ENCODE peak calls at places on chromosomes 7 and 10, in seven cellular contexts. One of them, this sample, is unnamed.
A peak's percentile ranks its signal among the peaks of the same experiment; 100 is the strongest.

GRCh38 chr10:82463165-82463564 is 588.2 kb downstream of the NRG3 start:
- DNase-seq in GM20000: no peak
- DNase-seq in astrocyte: no peak
- DNase-seq in left ventricle myocardium inferior: no peak
- DNase-seq in hepatocyte: no peak
- DNase-seq in natural killer cell: no peak
- DNase-seq in fibroblast of lung: no peak
- DNase-seq in this sample: no peak

GRCh38 chr10:129654461-129654860 is 187.4 kb downstream of the MGMT start:
- DNase-seq in hepatocyte: no peak
- DNase-seq in left ventricle myocardium inferior: no peak
- DNase-seq in fibroblast of lung: no peak
- DNase-seq in astrocyte: no peak
- DNase-seq in GM20000: no peak
- DNase-seq in natural killer cell: no peak
- DNase-seq in this sample: no peak

GRCh38 chr10:129593953-129594352 is 126.9 kb downstream of the MGMT start:
- DNase-seq in natural killer cell: no peak
- DNase-seq in astrocyte: no peak
- DNase-seq in hepatocyte: no peak
- DNase-seq in GM20000: no peak
- DNase-seq in fibroblast of lung: no peak
- DNase-seq in left ventricle myocardium inferior: no peak
- DNase-seq in this sample: no peak

GRCh38 chr10:69655868-69656555 is 26.0 kb downstream of the FAM241B start:
- DNase-seq in GM20000: no peak
- DNase-seq in astrocyte: no peak
- DNase-seq in left ventricle myocardium inferior: no peak
- DNase-seq in fibroblast of lung: no peak
- DNase-seq in hepatocyte: no peak
- DNase-seq in natural killer cell: no peak
- DNase-seq in this sample: no peak

GRCh38 chr10:26215534-26215922 is 1.0 kb upstream of the GAD2 start:
- DNase-seq in natural killer cell: no peak
- DNase-seq in astrocyte: no peak
- DNase-seq in GM20000: no peak
- DNase-seq in fibroblast of lung: no peak
- DNase-seq in hepatocyte: peak; percentile 6
- DNase-seq in left ventricle myocardium inferior: no peak
- DNase-seq in this sample: no peak

GRCh38 chr10:47090903-47091302 is 179.7 kb downstream of the PTPN20 start:
- DNase-seq in fibroblast of lung: no peak
- DNase-seq in hepatocyte: no peak
- DNase-seq in GM20000: no peak
- DNase-seq in natural killer cell: no peak
- DNase-seq in left ventricle myocardium inferior: no peak
- DNase-seq in astrocyte: no peak
- DNase-seq in this sample: no peak

GRCh38 chr7:137898839-137899681 is 52.3 kb upstream of the DGKI start:
- DNase-seq in astrocyte: no peak
- DNase-seq in GM20000: peak; percentile 76
- DNase-seq in fibroblast of lung: peak; percentile 58
- DNase-seq in left ventricle myocardium inferior: peak; percentile 84
- DNase-seq in natural killer cell: peak; percentile 69
- DNase-seq in hepatocyte: peak; percentile 88
- DNase-seq in this sample: peak; percentile 60

GRCh38 chr10:52313350-52314006 is 603 bp upstream of the DKK1 start:
- DNase-seq in hepatocyte: peak; percentile 17
- DNase-seq in astrocyte: no peak
- DNase-seq in fibroblast of lung: no peak
- DNase-seq in natural killer cell: no peak
- DNase-seq in GM20000: peak; percentile 19
- DNase-seq in left ventricle myocardium inferior: no peak
- DNase-seq in this sample: no peak

GRCh38 chr7:157080111-157080730 is 58.5 kb upstream of the UBE3C start:
- DNase-seq in GM20000: no peak
- DNase-seq in astrocyte: no peak
- DNase-seq in fibroblast of lung: no peak
- DNase-seq in left ventricle myocardium inferior: no peak
- DNase-seq in hepatocyte: no peak
- DNase-seq in natural killer cell: no peak
- DNase-seq in this sample: peak; percentile 4

GRCh38 chr10:124177180-124177518 is 83.8 kb upstream of the CHST15 start:
- DNase-seq in left ventricle myocardium inferior: no peak
- DNase-seq in hepatocyte: no peak
- DNase-seq in fibroblast of lung: no peak
- DNase-seq in GM20000: no peak
- DNase-seq in natural killer cell: no peak
- DNase-seq in astrocyte: no peak
- DNase-seq in this sample: no peak

GRCh38 chr7:114924066-114924712 is 2.3 kb downstream of the MDFIC start:
- DNase-seq in left ventricle myocardium inferior: no peak
- DNase-seq in natural killer cell: no peak
- DNase-seq in astrocyte: no peak
- DNase-seq in fibroblast of lung: no peak
- DNase-seq in hepatocyte: no peak
- DNase-seq in GM20000: no peak
- DNase-seq in this sample: no peak

GRCh38 chr10:31803606-31804195 is 124.9 kb downstream of the ARHGAP12 start:
- DNase-seq in left ventricle myocardium inferior: no peak
- DNase-seq in hepatocyte: no peak
- DNase-seq in GM20000: no peak
- DNase-seq in natural killer cell: no peak
- DNase-seq in fibroblast of lung: peak; percentile 59
- DNase-seq in astrocyte: peak; percentile 49
- DNase-seq in this sample: no peak

GRCh38 chr7:55432937-55433784 is 68.0 kb downstream of the LANCL2 start:
- DNase-seq in hepatocyte: peak; percentile 72
- DNase-seq in GM20000: peak; percentile 73
- DNase-seq in natural killer cell: no peak
- DNase-seq in fibroblast of lung: peak; percentile 46
- DNase-seq in astrocyte: no peak
- DNase-seq in left ventricle myocardium inferior: no peak
- DNase-seq in this sample: peak; percentile 43

GRCh38 chr7:43785425-43785824 is 26.9 kb downstream of the BLVRA start:
- DNase-seq in fibroblast of lung: peak; percentile 94
- DNase-seq in natural killer cell: no peak
- DNase-seq in hepatocyte: peak; percentile 76
- DNase-seq in GM20000: no peak
- DNase-seq in left ventricle myocardium inferior: no peak
- DNase-seq in astrocyte: peak; percentile 91
- DNase-seq in this sample: peak; percentile 88

GRCh38 chr7:43782768-43783555 is 24.5 kb downstream of the BLVRA start:
- DNase-seq in left ventricle myocardium inferior: no peak
- DNase-seq in fibroblast of lung: no peak
- DNase-seq in astrocyte: no peak
- DNase-seq in natural killer cell: no peak
- DNase-seq in hepatocyte: no peak
- DNase-seq in GM20000: no peak
- DNase-seq in this sample: no peak

GRCh38 chr7:43779032-43779812 is 20.7 kb downstream of the BLVRA start:
- DNase-seq in fibroblast of lung: no peak
- DNase-seq in natural killer cell: no peak
- DNase-seq in astrocyte: no peak
- DNase-seq in hepatocyte: no peak
- DNase-seq in left ventricle myocardium inferior: no peak
- DNase-seq in GM20000: no peak
- DNase-seq in this sample: no peak

GRCh38 chr7:43784030-43785001 is 25.8 kb downstream of the BLVRA start:
- DNase-seq in fibroblast of lung: peak; percentile 9
- DNase-seq in astrocyte: no peak
- DNase-seq in left ventricle myocardium inferior: no peak
- DNase-seq in hepatocyte: no peak
- DNase-seq in GM20000: peak; percentile 57
- DNase-seq in natural killer cell: no peak
- DNase-seq in this sample: no peak

GRCh38 chr7:43781726-43782607 is 23.5 kb downstream of the BLVRA start:
- DNase-seq in natural killer cell: no peak
- DNase-seq in fibroblast of lung: peak; percentile 62
- DNase-seq in hepatocyte: peak; percentile 17
- DNase-seq in left ventricle myocardium inferior: no peak
- DNase-seq in GM20000: no peak
- DNase-seq in astrocyte: peak; percentile 51
- DNase-seq in this sample: peak; percentile 70
- TF ChIP-seq CTCF in natural killer cell: no peak
- TF ChIP-seq CTCF in fibroblast of lung: no peak
- TF ChIP-seq CTCF in hepatocyte: no peak
- TF ChIP-seq CTCF in left ventricle myocardium inferior: no peak
- TF ChIP-seq CTCF in GM20000: no peak
- TF ChIP-seq CTCF in astrocyte: no peak
- TF ChIP-seq CTCF in this sample: no peak

GRCh38 chr7:18872344-18872743 is 245.1 kb downstream of the TWIST1 start:
- DNase-seq in natural killer cell: no peak
- DNase-seq in fibroblast of lung: no peak
- DNase-seq in GM20000: no peak
- DNase-seq in astrocyte: no peak
- DNase-seq in hepatocyte: no peak
- DNase-seq in left ventricle myocardium inferior: no peak
- DNase-seq in this sample: no peak

GRCh38 chr7:18874875-18875274 is 242.6 kb downstream of the TWIST1 start:
- DNase-seq in fibroblast of lung: no peak
- DNase-seq in hepatocyte: no peak
- DNase-seq in astrocyte: no peak
- DNase-seq in natural killer cell: no peak
- DNase-seq in GM20000: no peak
- DNase-seq in left ventricle myocardium inferior: no peak
- DNase-seq in this sample: no peak

GRCh38 chr7:18877874-18878273 is 239.6 kb downstream of the TWIST1 start:
- DNase-seq in GM20000: no peak
- DNase-seq in fibroblast of lung: no peak
- DNase-seq in hepatocyte: no peak
- DNase-seq in natural killer cell: no peak
- DNase-seq in astrocyte: no peak
- DNase-seq in left ventricle myocardium inferior: no peak
- DNase-seq in this sample: no peak

DNA sequence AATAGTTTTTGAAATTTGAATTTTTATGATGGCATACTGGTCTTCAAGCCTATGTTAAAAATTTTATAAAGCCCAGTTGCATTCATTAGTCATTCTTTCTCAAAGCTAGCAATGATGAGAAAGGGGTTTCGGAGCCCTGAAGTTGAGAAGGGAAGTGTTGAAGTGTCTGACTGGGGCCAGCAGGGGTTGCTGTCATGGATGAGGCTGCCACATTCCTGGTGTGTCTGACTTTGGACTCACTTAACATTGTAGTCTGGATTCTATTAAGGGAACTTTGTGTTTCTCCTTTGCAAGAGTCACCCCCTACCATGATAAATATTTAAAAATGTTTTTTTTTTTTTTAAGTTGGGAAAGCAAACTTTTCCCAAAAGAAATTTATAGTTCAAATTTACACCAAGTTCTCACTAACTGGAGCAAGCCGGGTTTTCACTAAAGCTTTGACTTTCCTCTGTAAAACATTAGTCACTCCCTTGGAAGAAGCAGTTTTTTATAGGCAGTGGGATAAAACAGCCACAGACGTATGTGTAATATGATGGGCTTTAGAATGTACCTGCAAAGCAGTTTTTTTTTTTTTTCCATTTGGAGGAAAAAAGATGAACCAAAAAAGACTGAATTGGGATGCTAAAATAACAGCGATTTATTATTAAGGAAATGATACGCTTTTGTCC is 243.6 kb downstream of the TWIST1 start:
- DNase-seq in GM20000: no peak
- DNase-seq in hepatocyte: peak; percentile 26
- DNase-seq in fibroblast of lung: peak; percentile 26
- DNase-seq in astrocyte: no peak
- DNase-seq in natural killer cell: no peak
- DNase-seq in left ventricle myocardium inferior: no peak
- DNase-seq in this sample: peak; percentile 31
- TF ChIP-seq CTCF in GM20000: no peak
- TF ChIP-seq CTCF in hepatocyte: peak; percentile 28
- TF ChIP-seq CTCF in fibroblast of lung: peak; percentile 43
- TF ChIP-seq CTCF in astrocyte: peak; percentile 23
- TF ChIP-seq CTCF in natural killer cell: no peak
- TF ChIP-seq CTCF in left ventricle myocardium inferior: no peak
- TF ChIP-seq CTCF in this sample: peak; percentile 76

DNA sequence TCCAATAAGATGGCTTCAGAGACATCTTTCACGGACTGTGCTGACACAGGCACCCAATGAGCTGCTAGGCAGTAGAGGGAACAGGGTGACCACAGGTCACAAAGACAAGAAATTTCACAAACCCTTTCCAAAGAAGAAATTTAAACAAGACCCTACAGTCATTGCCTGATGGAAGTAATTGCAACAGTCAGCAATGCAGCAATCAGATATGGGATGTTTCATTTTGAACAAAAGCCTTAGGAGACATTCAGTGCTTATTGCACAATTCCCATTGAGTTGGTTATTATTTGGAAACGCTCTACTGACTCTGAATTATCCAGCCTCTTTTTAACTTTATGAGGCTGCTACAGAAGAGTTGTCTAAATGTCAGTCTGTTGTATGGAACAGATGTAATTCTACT is 85.5 kb downstream of the ETV1 start:
- DNase-seq in hepatocyte: no peak
- DNase-seq in fibroblast of lung: peak; percentile 46
- DNase-seq in natural killer cell: no peak
- DNase-seq in GM20000: no peak
- DNase-seq in left ventricle myocardium inferior: no peak
- DNase-seq in astrocyte: peak; percentile 41
- DNase-seq in this sample: peak; percentile 43
- TF ChIP-seq CTCF in hepatocyte: no peak
- TF ChIP-seq CTCF in fibroblast of lung: no peak
- TF ChIP-seq CTCF in natural killer cell: no peak
- TF ChIP-seq CTCF in GM20000: no peak
- TF ChIP-seq CTCF in left ventricle myocardium inferior: no peak
- TF ChIP-seq CTCF in astrocyte: no peak
- TF ChIP-seq CTCF in this sample: no peak

GRCh38 chr10:3231951-3232730 is 59.6 kb upstream of the PITRM1 start:
- DNase-seq in natural killer cell: no peak
- DNase-seq in GM20000: no peak
- DNase-seq in fibroblast of lung: peak; percentile 77
- DNase-seq in hepatocyte: no peak
- DNase-seq in astrocyte: peak; percentile 71
- DNase-seq in left ventricle myocardium inferior: no peak
- DNase-seq in this sample: no peak
- TF ChIP-seq CTCF in natural killer cell: no peak
- TF ChIP-seq CTCF in GM20000: no peak
- TF ChIP-seq CTCF in fibroblast of lung: peak; percentile 18
- TF ChIP-seq CTCF in hepatocyte: no peak
- TF ChIP-seq CTCF in astrocyte: peak; percentile 37
- TF ChIP-seq CTCF in left ventricle myocardium inferior: no peak
- TF ChIP-seq CTCF in this sample: peak; percentile 19

DNA sequence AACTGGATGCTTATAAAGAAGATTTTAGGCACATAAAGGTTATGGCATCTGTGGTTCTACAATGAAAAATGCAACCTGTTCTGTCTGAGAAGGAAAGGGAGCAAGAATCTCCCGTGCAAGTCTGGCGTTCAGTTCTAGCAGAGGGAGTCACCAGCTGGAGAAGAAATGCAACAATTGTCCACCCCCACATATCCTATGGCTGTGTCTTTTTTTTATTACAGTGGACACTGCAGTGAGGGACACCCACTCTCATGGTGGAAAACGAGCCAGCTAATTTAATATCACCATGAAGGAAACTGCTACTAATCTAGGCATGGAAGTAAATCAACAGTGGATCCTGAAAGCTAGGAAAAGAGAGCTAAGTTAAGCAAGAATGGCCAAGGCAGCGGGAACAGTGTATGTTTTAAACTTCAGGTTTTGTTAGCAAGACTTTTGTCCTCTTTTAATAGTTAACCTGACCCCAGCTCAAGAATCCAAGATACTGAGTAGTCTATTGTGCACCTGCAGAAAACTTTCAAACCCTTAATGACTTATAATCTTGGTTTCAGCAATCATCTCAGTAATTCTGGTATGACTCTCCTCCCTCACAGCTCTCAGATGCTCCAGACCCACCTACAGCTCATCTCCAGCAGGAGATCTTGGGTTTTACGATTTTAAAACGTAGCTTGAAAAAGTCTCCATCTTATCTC is 149.3 kb downstream of the FGFR2 start:
- DNase-seq in GM20000: peak; percentile 28
- DNase-seq in fibroblast of lung: no peak
- DNase-seq in natural killer cell: no peak
- DNase-seq in left ventricle myocardium inferior: no peak
- DNase-seq in astrocyte: no peak
- DNase-seq in hepatocyte: no peak
- DNase-seq in this sample: no peak
- TF ChIP-seq CTCF in GM20000: no peak
- TF ChIP-seq CTCF in fibroblast of lung: no peak
- TF ChIP-seq CTCF in natural killer cell: no peak
- TF ChIP-seq CTCF in left ventricle myocardium inferior: no peak
- TF ChIP-seq CTCF in astrocyte: no peak
- TF ChIP-seq CTCF in hepatocyte: no peak
- TF ChIP-seq CTCF in this sample: no peak